ENCODE peak calls at places on chromosomes 16 and 17, in four cellular contexts. One of them, this sample, is unnamed. For H3K9me3, the result is how much of the 10 kb centered on the place peaks cover.

GRCh38 chr16:21097151-21097550 is 53.5 kb downstream of the DNAH3 start:
- DNase-seq in psoas muscle: no peak
- DNase-seq in uterus: no peak
- DNase-seq in right atrium auricular region: peak
- DNase-seq in this sample: no peak

GRCh38 chr17:3828151-3828851 is 17.7 kb downstream of the NCBP3 start:
- DNase-seq in psoas muscle: no peak
- DNase-seq in uterus: no peak
- DNase-seq in right atrium auricular region: no peak
- DNase-seq in this sample: no peak

GRCh38 chr16:17343028-17343427 is 127.7 kb downstream of the XYLT1 start:
- DNase-seq in psoas muscle: no peak
- DNase-seq in uterus: no peak
- DNase-seq in right atrium auricular region: no peak
- DNase-seq in this sample: no peak

GRCh38 chr17:37212184-37212583 is 163.6 kb upstream of the C17orf78 start:
- DNase-seq in psoas muscle: no peak
- DNase-seq in uterus: no peak
- DNase-seq in right atrium auricular region: no peak
- DNase-seq in this sample: no peak

GRCh38 chr17:57935833-57936807 is 19.1 kb downstream of the CUEDC1 start:
- DNase-seq in psoas muscle: peak
- DNase-seq in uterus: peak
- DNase-seq in right atrium auricular region: no peak
- DNase-seq in this sample: no peak

GRCh38 chr17:42422958-42423712 is at the start of gene CAVIN1:
- DNase-seq in psoas muscle: peak
- DNase-seq in uterus: peak
- DNase-seq in right atrium auricular region: peak
- DNase-seq in this sample: no peak

GRCh38 chr17:5200360-5200759 is 8.7 kb upstream of the ZNF594 start:
- DNase-seq in psoas muscle: no peak
- DNase-seq in uterus: no peak
- DNase-seq in right atrium auricular region: no peak
- DNase-seq in this sample: no peak

GRCh38 chr17:7220593-7221280 is 999 bp downstream of the ACADVL start:
- DNase-seq in psoas muscle: peak
- DNase-seq in uterus: peak
- DNase-seq in right atrium auricular region: no peak
- DNase-seq in this sample: peak

GRCh38 chr17:75844530-75845057 is 390 bp upstream of the UNC13D start:
- DNase-seq in psoas muscle: no peak
- DNase-seq in uterus: no peak
- DNase-seq in right atrium auricular region: no peak
- DNase-seq in this sample: no peak

GRCh38 chr16:70701596-70701995 is 15.7 kb upstream of the MTSS2 start:
- DNase-seq in psoas muscle: no peak
- DNase-seq in uterus: no peak
- DNase-seq in right atrium auricular region: no peak
- DNase-seq in this sample: no peak

GRCh38 chr17:1177099-1177996 is 2.4 kb downstream of the ABR start:
- DNase-seq in psoas muscle: no peak
- DNase-seq in uterus: peak
- DNase-seq in right atrium auricular region: no peak
- DNase-seq in this sample: no peak

GRCh38 chr17:70859829-70860228 is 690.5 kb downstream of the KCNJ2 start:
- DNase-seq in psoas muscle: no peak
- DNase-seq in uterus: no peak
- DNase-seq in right atrium auricular region: no peak
- DNase-seq in this sample: no peak

GRCh38 chr17:64455993-64456885 is 7.3 kb downstream of the MILR1 start:
- DNase-seq in psoas muscle: no peak
- DNase-seq in uterus: no peak
- DNase-seq in right atrium auricular region: no peak
- DNase-seq in this sample: no peak

GRCh38 chr17:2707721-2708584 is 3.6 kb downstream of the CLUH start:
- DNase-seq in psoas muscle: peak
- DNase-seq in uterus: peak
- DNase-seq in right atrium auricular region: no peak
- DNase-seq in this sample: no peak

GRCh38 chr17:13030459-13031305 is 12.9 kb upstream of the ELAC2 start:
- DNase-seq in psoas muscle: no peak
- DNase-seq in uterus: no peak
- DNase-seq in right atrium auricular region: no peak
- DNase-seq in this sample: peak

GRCh38 chr16:75402174-75402820 is 31.0 kb downstream of the CFDP1 start:
- DNase-seq in psoas muscle: no peak
- DNase-seq in uterus: no peak
- DNase-seq in right atrium auricular region: no peak
- DNase-seq in this sample: no peak

GRCh38 chr17:78781339-78782304 is at the start of gene CYTH1:
- DNase-seq in psoas muscle: peak
- DNase-seq in uterus: peak
- DNase-seq in right atrium auricular region: no peak
- DNase-seq in this sample: no peak

GRCh38 chr17:36675786-36676185 is 74.4 kb downstream of the MRM1 start:
- DNase-seq in psoas muscle: no peak
- DNase-seq in uterus: no peak
- DNase-seq in right atrium auricular region: no peak
- DNase-seq in this sample: no peak

GRCh38 chr17:76173474-76173873 is 32.4 kb upstream of the FOXJ1 start:
- DNase-seq in psoas muscle: no peak
- DNase-seq in uterus: no peak
- DNase-seq in right atrium auricular region: no peak
- DNase-seq in this sample: no peak

GRCh38 chr17:80082403-80083135 is 18.8 kb upstream of the GAA start:
- DNase-seq in psoas muscle: peak
- DNase-seq in uterus: peak
- DNase-seq in right atrium auricular region: peak
- DNase-seq in this sample: peak

GRCh38 chr17:52604105-52604504 is 445.6 kb upstream of the CA10 start:
- DNase-seq in psoas muscle: no peak
- DNase-seq in uterus: no peak
- DNase-seq in right atrium auricular region: no peak
- DNase-seq in this sample: no peak

GRCh38 chr17:310111-311010 is 42.2 kb downstream of the RPH3AL start:
- DNase-seq in psoas muscle: no peak
- DNase-seq in uterus: no peak
- DNase-seq in right atrium auricular region: no peak
- DNase-seq in this sample: no peak

GRCh38 chr17:74875155-74875969 is 2.6 kb upstream of the FDXR start:
- DNase-seq in psoas muscle: no peak
- DNase-seq in uterus: no peak
- DNase-seq in right atrium auricular region: no peak
- DNase-seq in this sample: no peak

GRCh38 chr17:10198509-10199249 is at the start of gene GAS7:
- DNase-seq in psoas muscle: peak
- DNase-seq in uterus: peak
- DNase-seq in right atrium auricular region: peak
- DNase-seq in this sample: no peak

GRCh38 chr16:14284930-14285541 is 213.9 kb downstream of the MRTFB start:
- DNase-seq in psoas muscle: no peak
- DNase-seq in uterus: no peak
- DNase-seq in right atrium auricular region: no peak
- DNase-seq in this sample: no peak

GRCh38 chr16:17177242-17177967 is 293.4 kb downstream of the XYLT1 start:
- DNase-seq in psoas muscle: no peak
- DNase-seq in uterus: no peak
- DNase-seq in right atrium auricular region: no peak
- DNase-seq in this sample: no peak

GRCh38 chr17:15946611-15947120 is 1.7 kb downstream of the ADORA2B start:
- DNase-seq in psoas muscle: no peak
- DNase-seq in uterus: no peak
- DNase-seq in right atrium auricular region: no peak
- DNase-seq in this sample: no peak

GRCh38 chr16:47612711-47613110 is 151.6 kb downstream of the PHKB start:
- DNase-seq in psoas muscle: no peak
- DNase-seq in uterus: no peak
- DNase-seq in right atrium auricular region: no peak
- DNase-seq in this sample: no peak

GRCh38 chr16:81456523-81457325 is 12.1 kb downstream of the CMIP start:
- DNase-seq in psoas muscle: peak
- DNase-seq in uterus: no peak
- DNase-seq in right atrium auricular region: no peak
- DNase-seq in this sample: no peak

GRCh38 chr17:57092171-57092570 is 7.1 kb downstream of the AKAP1 start:
- DNase-seq in psoas muscle: no peak
- DNase-seq in uterus: no peak
- DNase-seq in right atrium auricular region: no peak
- DNase-seq in this sample: no peak

GRCh38 chr16:27239906-27240655 is 28.5 kb downstream of the NSMCE1 start:
- DNase-seq in psoas muscle: no peak
- DNase-seq in uterus: no peak
- DNase-seq in right atrium auricular region: peak
- DNase-seq in this sample: no peak

GRCh38 chr16:50072730-50073129 is 7.0 kb downstream of the HEATR3 start:
- DNase-seq in psoas muscle: no peak
- DNase-seq in uterus: no peak
- DNase-seq in right atrium auricular region: no peak
- DNase-seq in this sample: no peak

GRCh38 chr16:85389679-85390470 is 223.2 kb upstream of the GSE1 start:
- DNase-seq in psoas muscle: no peak
- DNase-seq in uterus: no peak
- DNase-seq in right atrium auricular region: no peak
- DNase-seq in this sample: no peak

GRCh38 chr17:31289790-31290189 is 7.2 kb downstream of the OMG start:
- DNase-seq in psoas muscle: no peak
- DNase-seq in uterus: no peak
- DNase-seq in right atrium auricular region: no peak
- DNase-seq in this sample: no peak

GRCh38 chr16:35690413-35690812 is 2231.0 kb downstream of the TP53TG3F start:
- DNase-seq in psoas muscle: no peak
- DNase-seq in uterus: no peak
- DNase-seq in right atrium auricular region: no peak
- DNase-seq in this sample: no peak
- H3K9me3 ChIP-seq in psoas muscle: under half
- H3K9me3 ChIP-seq in uterus: under half
- H3K9me3 ChIP-seq in right atrium auricular region: under half
- H3K9me3 ChIP-seq in this sample: under half

GRCh38 chr16:79131676-79132075 is 468.9 kb downstream of the MAF start:
- DNase-seq in psoas muscle: no peak
- DNase-seq in uterus: no peak
- DNase-seq in right atrium auricular region: no peak
- DNase-seq in this sample: no peak
- H3K9me3 ChIP-seq in psoas muscle: under half
- H3K9me3 ChIP-seq in uterus: under half
- H3K9me3 ChIP-seq in right atrium auricular region: under half
- H3K9me3 ChIP-seq in this sample: under half

GRCh38 chr17:41302981-41303380 is 330 bp upstream of the KRTAP29-1 start:
- DNase-seq in psoas muscle: no peak
- DNase-seq in uterus: no peak
- DNase-seq in right atrium auricular region: no peak
- DNase-seq in this sample: no peak

GRCh38 chr17:41298458-41299135 is 4.1 kb downstream of the KRTAP29-1 start:
- DNase-seq in psoas muscle: no peak
- DNase-seq in uterus: no peak
- DNase-seq in right atrium auricular region: no peak
- DNase-seq in this sample: no peak

GRCh38 chr17:41301916-41302901 is at the start of gene KRTAP29-1:
- DNase-seq in psoas muscle: no peak
- DNase-seq in uterus: no peak
- DNase-seq in right atrium auricular region: no peak
- DNase-seq in this sample: no peak

GRCh38 chr17:41304091-41304490 is 1.4 kb upstream of the KRTAP29-1 start:
- DNase-seq in psoas muscle: no peak
- DNase-seq in uterus: no peak
- DNase-seq in right atrium auricular region: no peak
- DNase-seq in this sample: no peak

DNA sequence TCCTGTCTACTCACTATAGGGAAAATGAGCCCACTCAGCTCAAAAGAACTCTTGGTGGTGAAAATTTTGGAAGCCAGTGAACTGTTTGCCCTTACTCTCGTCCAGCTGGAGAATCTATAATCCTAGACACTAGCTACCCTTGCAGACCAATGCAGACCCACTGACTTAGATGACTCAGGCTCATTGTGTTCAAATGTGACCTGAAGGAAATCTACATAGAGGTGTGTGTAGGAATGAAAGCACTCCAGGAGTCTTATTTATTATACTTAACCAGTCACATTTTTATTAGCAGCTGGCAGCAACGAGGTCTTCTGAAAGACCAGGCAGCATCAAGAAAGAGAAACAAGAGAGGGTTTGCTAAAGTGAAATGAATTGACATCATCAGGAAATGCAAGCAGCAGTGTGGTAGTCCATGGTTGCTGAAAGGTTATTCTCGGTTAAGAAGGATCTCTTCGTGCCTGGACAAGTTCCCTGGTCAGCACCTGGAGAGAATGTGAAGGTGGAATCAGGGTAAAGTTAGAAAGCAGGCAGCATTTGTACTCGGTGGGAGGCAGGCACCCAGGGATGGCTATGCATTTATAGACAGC is 1.4 kb downstream of the KRTAP29-1 start:
- DNase-seq in psoas muscle: no peak
- DNase-seq in uterus: no peak
- DNase-seq in right atrium auricular region: no peak
- DNase-seq in this sample: no peak
- H3K9me3 ChIP-seq in psoas muscle: under half
- H3K9me3 ChIP-seq in uterus: under half
- H3K9me3 ChIP-seq in right atrium auricular region: under half
- H3K9me3 ChIP-seq in this sample: under half

DNA sequence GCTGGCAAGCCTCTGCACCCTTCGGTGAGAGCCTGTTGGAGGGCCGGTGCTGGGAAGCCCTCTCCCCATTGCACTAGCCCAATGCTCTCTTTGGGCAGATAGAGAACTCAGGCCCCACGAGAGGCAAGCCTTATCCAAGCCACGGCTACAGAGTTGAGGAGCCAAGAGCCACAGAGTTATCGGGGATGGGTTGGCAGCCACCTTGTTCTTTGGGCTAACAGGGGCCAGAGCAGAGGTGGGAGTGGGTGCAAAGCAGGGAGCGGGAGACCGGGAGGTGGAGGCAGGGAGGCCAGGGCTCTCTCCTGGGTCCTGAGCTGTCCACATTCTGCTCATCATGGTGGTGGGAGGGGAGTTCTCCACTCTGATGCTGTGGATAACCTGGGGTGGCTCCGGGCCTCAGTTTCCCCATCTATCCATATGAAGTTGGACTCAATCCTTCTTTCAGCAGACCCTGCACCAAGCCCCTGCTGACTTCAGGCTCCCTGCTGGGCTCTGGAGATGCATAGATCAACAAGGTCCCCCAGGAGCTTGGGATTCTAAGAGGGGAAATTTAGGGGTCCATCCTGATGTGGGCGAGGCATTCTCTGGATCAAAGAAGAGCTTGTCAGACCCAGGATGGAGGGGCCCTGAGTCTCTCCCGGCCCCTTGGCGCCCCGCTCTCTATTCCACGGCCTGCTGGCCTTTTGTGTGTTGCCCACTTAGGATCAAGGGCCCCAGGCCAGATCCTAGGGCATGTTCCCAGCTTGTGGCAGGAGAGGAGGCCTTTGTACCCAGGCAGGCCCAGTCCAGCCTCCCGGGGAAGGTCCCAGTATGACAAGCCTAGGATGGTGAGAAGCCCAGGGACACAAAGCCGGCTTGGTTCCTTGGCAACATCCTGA is 557 bp upstream of the CX3CL1 start:
- DNase-seq in psoas muscle: no peak
- DNase-seq in uterus: no peak
- DNase-seq in right atrium auricular region: no peak
- DNase-seq in this sample: no peak
- H3K9me3 ChIP-seq in psoas muscle: under half
- H3K9me3 ChIP-seq in uterus: under half
- H3K9me3 ChIP-seq in right atrium auricular region: under half
- H3K9me3 ChIP-seq in this sample: under half

This sample was measured in T-helper 17 cell.